ENCODE peak calls at places on chromosomes 7 and 10, in eight cellular contexts. Q is NCI-H1105, I is lower lobe of right lung, B is brain microvascular endothelial cell, L is sciatic nerve, Y is ELR, W is activated gamma-delta T cell, P is HuH-7. J is an unnamed sample.

GRCh38 chr10:101576229-101576863 is 11.7 kb downstream of the POLL start:
- DNase-seq in Y (peak; percentile 55), W (no peak), L (no peak), I (no peak), B (no peak), Q (no peak), P (no peak), J (no peak)

GRCh38 chr7:28179081-28180030 is 1.2 kb downstream of the JAZF1 start:
- DNase-seq in B (no peak), I (peak; percentile 86), L (peak; percentile 81), W (peak; percentile 78), Q (peak; percentile 43), P (peak; percentile 64), Y (peak; percentile 78), J (peak; percentile 66)

GRCh38 chr7:112420236-112420945 is 29.9 kb upstream of the IFRD1 start:
- DNase-seq in Q (no peak), P (no peak), B (no peak), I (no peak), W (no peak), L (no peak), Y (peak; percentile 16), J (no peak)

GRCh38 chr7:35355911-35356310 is 102.0 kb upstream of the TBX20 start:
- DNase-seq in Q (peak; percentile 30), W (no peak), P (no peak), L (no peak), I (no peak), Y (no peak), B (no peak), J (no peak)

GRCh38 chr7:1291040-1291689 is 58.5 kb downstream of the UNCX start:
- DNase-seq in B (no peak), I (peak; percentile 35), Q (peak; percentile 2), L (no peak), P (no peak), Y (no peak), W (no peak), J (no peak)

GRCh38 chr7:43454936-43455518 is 127.9 kb upstream of the STK17A start:
- DNase-seq in Y (peak; percentile 72), B (peak; percentile 29), Q (peak; percentile 37), W (no peak), L (no peak), P (peak; percentile 59), I (no peak), J (no peak)

GRCh38 chr10:70074971-70075370 is 22.3 kb downstream of the MACROH2A2 start:
- DNase-seq in I (no peak), W (no peak), L (no peak), Q (no peak), Y (no peak), B (no peak), P (no peak), J (no peak)

GRCh38 chr10:28479927-28480326 is 53.0 kb upstream of the WAC start:
- DNase-seq in Y (no peak), B (no peak), L (no peak), P (no peak), W (no peak), I (no peak), Q (no peak), J (no peak)

GRCh38 chr10:51300617-51301350 is 226.5 kb downstream of the PRKG1 start:
- DNase-seq in W (no peak), B (no peak), Y (no peak), L (no peak), I (no peak), Q (no peak), P (no peak), J (no peak)

GRCh38 chr7:6675807-6676405 is 30.8 kb downstream of the ZNF12 start:
- DNase-seq in L (no peak), B (no peak), Q (no peak), I (no peak), P (no peak), W (no peak), Y (no peak), J (no peak)

GRCh38 chr10:89163265-89163995 is 43.7 kb downstream of the CH25H start:
- DNase-seq in I (peak; percentile 45), P (no peak), Q (no peak), L (no peak), Y (no peak), B (no peak), W (no peak), J (peak; percentile 20)

GRCh38 chr10:132911712-132912097 is 30.7 kb downstream of the CFAP46 start:
- DNase-seq in Q (no peak), I (no peak), Y (no peak), W (no peak), L (peak; percentile 31), B (no peak), P (no peak), J (no peak)

GRCh38 chr10:49419005-49419404 is 23.1 kb upstream of the DRGX start:
- DNase-seq in B (no peak), W (no peak), P (no peak), L (no peak), Y (no peak), I (peak; percentile 50), Q (no peak), J (no peak)

GRCh38 chr10:63363951-63364350 is 101.8 kb downstream of the JMJD1C start:
- DNase-seq in I (no peak), P (no peak), W (no peak), L (no peak), Y (no peak), B (no peak), Q (no peak), J (no peak)

GRCh38 chr7:106068986-106069385 is 43.1 kb downstream of the SYPL1 start:
- DNase-seq in Q (no peak), I (no peak), Y (no peak), B (no peak), L (no peak), P (no peak), W (no peak), J (peak; percentile 39)

GRCh38 chr7:130490888-130491771 is 755 bp upstream of the MEST start:
- DNase-seq in I (peak; percentile 52), B (peak; percentile 29), Y (peak; percentile 29), L (peak; percentile 81), Q (peak; percentile 45), W (no peak), P (peak; percentile 62), J (peak; percentile 33)

GRCh38 chr7:105196473-105196872 is 182.5 kb downstream of the KMT2E start:
- DNase-seq in I (no peak), P (no peak), W (no peak), L (no peak), Y (no peak), B (no peak), Q (no peak), J (no peak)

GRCh38 chr7:9407816-9408215 is 974.4 kb downstream of the NXPH1 start:
- DNase-seq in L (no peak), I (no peak), P (no peak), W (no peak), Q (no peak), B (no peak), Y (peak; percentile 2), J (no peak)